ENCODE peak calls at places on chromosomes 4 and X, in four cellular contexts. One of them, this sample, is unnamed.

GRCh38 chr4:140372607-140373327 is 679 bp upstream of the SCOC start:
- DNase-seq in neural progenitor cell: peak; percentile 12
- DNase-seq in cardiac muscle cell: peak; percentile 30
- DNase-seq in uterus: no peak
- DNase-seq in this sample: no peak

GRCh38 chr4:186676531-186677158 is 47.0 kb downstream of the FAT1 start:
- DNase-seq in neural progenitor cell: peak; percentile 24
- DNase-seq in cardiac muscle cell: peak; percentile 68
- DNase-seq in uterus: no peak
- DNase-seq in this sample: no peak

GRCh38 chrX:13899607-13900006 is 82.7 kb upstream of the GPM6B start:
- DNase-seq in neural progenitor cell: no peak
- DNase-seq in cardiac muscle cell: no peak
- DNase-seq in uterus: peak; percentile 17
- DNase-seq in this sample: no peak

GRCh38 chr4:36771411-36772153 is 473.0 kb upstream of the NWD2 start:
- DNase-seq in neural progenitor cell: no peak
- DNase-seq in cardiac muscle cell: no peak
- DNase-seq in uterus: no peak
- DNase-seq in this sample: no peak

GRCh38 chrX:72306085-72306801 is 529 bp upstream of the CITED1 start:
- DNase-seq in neural progenitor cell: peak; percentile 54
- DNase-seq in cardiac muscle cell: peak; percentile 26
- DNase-seq in uterus: no peak
- DNase-seq in this sample: no peak

GRCh38 chrX:8879750-8880149 is 78.6 kb upstream of the FAM9A start:
- DNase-seq in neural progenitor cell: peak; percentile 28
- DNase-seq in cardiac muscle cell: no peak
- DNase-seq in uterus: no peak
- DNase-seq in this sample: no peak

GRCh38 chrX:51802917-51803688 is 59.9 kb downstream of the GSPT2 start:
- DNase-seq in neural progenitor cell: peak; percentile 57
- DNase-seq in cardiac muscle cell: peak; percentile 66
- DNase-seq in uterus: peak; percentile 30
- DNase-seq in this sample: peak; percentile 57

GRCh38 chr4:75708218-75708691 is 16.1 kb upstream of the USO1 start:
- DNase-seq in neural progenitor cell: peak; percentile 16
- DNase-seq in cardiac muscle cell: no peak
- DNase-seq in uterus: no peak
- DNase-seq in this sample: no peak

GRCh38 chrX:132489256-132490085 is 633 bp upstream of the MBNL3 start:
- DNase-seq in neural progenitor cell: peak; percentile 66
- DNase-seq in cardiac muscle cell: peak; percentile 70
- DNase-seq in uterus: peak; percentile 59
- DNase-seq in this sample: peak; percentile 75

GRCh38 chrX:39627257-39627656 is 470.5 kb downstream of the BCOR start:
- DNase-seq in neural progenitor cell: no peak
- DNase-seq in cardiac muscle cell: no peak
- DNase-seq in uterus: no peak
- DNase-seq in this sample: no peak

GRCh38 chrX:136115124-136115908 is 32.0 kb upstream of the FHL1 start:
- DNase-seq in neural progenitor cell: no peak
- DNase-seq in cardiac muscle cell: no peak
- DNase-seq in uterus: peak; percentile 32
- DNase-seq in this sample: no peak

GRCh38 chr4:70544279-70544870 is 26.0 kb downstream of the AMTN start:
- DNase-seq in neural progenitor cell: peak; percentile 52
- DNase-seq in cardiac muscle cell: peak; percentile 46
- DNase-seq in uterus: no peak
- DNase-seq in this sample: no peak

GRCh38 chrX:31397119-31397518 is 325.3 kb upstream of the FTHL17 start:
- DNase-seq in neural progenitor cell: no peak
- DNase-seq in cardiac muscle cell: no peak
- DNase-seq in uterus: no peak
- DNase-seq in this sample: no peak

GRCh38 chr4:16227462-16227868 is 1.2 kb upstream of the TAPT1 start:
- DNase-seq in neural progenitor cell: peak; percentile 20
- DNase-seq in cardiac muscle cell: peak; percentile 59
- DNase-seq in uterus: peak; percentile 40
- DNase-seq in this sample: peak; percentile 31

GRCh38 chr4:62119195-62119594 is 919.1 kb downstream of the ADGRL3 start:
- DNase-seq in neural progenitor cell: no peak
- DNase-seq in cardiac muscle cell: no peak
- DNase-seq in uterus: no peak
- DNase-seq in this sample: no peak

GRCh38 chrX:115898382-115899001 is 272.1 kb upstream of the AGTR2 start:
- DNase-seq in neural progenitor cell: peak; percentile 55
- DNase-seq in cardiac muscle cell: peak; percentile 1
- DNase-seq in uterus: peak; percentile 53
- DNase-seq in this sample: peak; percentile 86

GRCh38 chrX:115894087-115894486 is 276.5 kb upstream of the AGTR2 start:
- DNase-seq in neural progenitor cell: peak; percentile 13
- DNase-seq in cardiac muscle cell: no peak
- DNase-seq in uterus: no peak
- DNase-seq in this sample: peak; percentile 38

GRCh38 chrX:115895678-115896329 is 274.7 kb upstream of the AGTR2 start:
- DNase-seq in neural progenitor cell: no peak
- DNase-seq in cardiac muscle cell: no peak
- DNase-seq in uterus: no peak
- DNase-seq in this sample: no peak

GRCh38 chrX:115897956-115898355 is 272.6 kb upstream of the AGTR2 start:
- DNase-seq in neural progenitor cell: no peak
- DNase-seq in cardiac muscle cell: no peak
- DNase-seq in uterus: no peak
- DNase-seq in this sample: peak; percentile 27

DNA sequence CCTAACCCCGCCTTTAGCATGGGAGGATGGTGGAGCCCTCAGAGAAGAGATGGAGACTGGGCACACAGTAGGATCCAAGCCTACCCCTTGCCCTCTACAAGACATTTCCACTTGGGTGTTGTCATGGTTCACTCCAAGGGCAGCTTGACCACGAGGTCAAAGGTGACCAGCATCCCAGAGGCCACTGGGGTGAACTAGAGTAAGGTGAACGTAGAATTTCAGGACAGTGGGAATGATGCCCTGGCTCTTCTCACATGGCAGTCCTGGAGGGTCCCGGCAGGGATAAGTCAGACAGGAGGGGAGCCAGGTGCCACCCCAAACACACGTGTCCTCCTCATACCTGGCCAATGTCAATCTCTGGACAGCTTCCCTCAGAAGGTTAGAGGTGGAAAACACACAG is 274.2 kb upstream of the AGTR2 start:
- DNase-seq in neural progenitor cell: no peak
- DNase-seq in cardiac muscle cell: no peak
- DNase-seq in uterus: no peak
- DNase-seq in this sample: peak; percentile 22
- H3K27ac ChIP-seq in neural progenitor cell: no peak overlapping the region
- H3K27ac ChIP-seq in cardiac muscle cell: no peak overlapping the region
- H3K27ac ChIP-seq in uterus: no peak overlapping the region
- H3K27ac ChIP-seq in this sample: no peak overlapping the region

GRCh38 chrX:10158279-10158939 is 1.6 kb downstream of the CLCN4 start:
- DNase-seq in neural progenitor cell: peak; percentile 55
- DNase-seq in cardiac muscle cell: peak; percentile 42
- DNase-seq in uterus: peak; percentile 29
- DNase-seq in this sample: no peak
- H3K27ac ChIP-seq in neural progenitor cell: no peak overlapping the region
- H3K27ac ChIP-seq in cardiac muscle cell: no peak overlapping the region
- H3K27ac ChIP-seq in uterus: no peak overlapping the region
- H3K27ac ChIP-seq in this sample: peak overlapping the region; percentile 10

GRCh38 chr4:53908661-53909078 is 155.7 kb downstream of the CHIC2 start:
- DNase-seq in neural progenitor cell: peak; percentile 76
- DNase-seq in cardiac muscle cell: peak; percentile 85
- DNase-seq in uterus: no peak
- DNase-seq in this sample: peak; percentile 48
- H3K27ac ChIP-seq in neural progenitor cell: no peak overlapping the region
- H3K27ac ChIP-seq in cardiac muscle cell: peak overlapping the region; percentile 17
- H3K27ac ChIP-seq in uterus: peak overlapping the region; percentile 4
- H3K27ac ChIP-seq in this sample: no peak overlapping the region

DNA sequence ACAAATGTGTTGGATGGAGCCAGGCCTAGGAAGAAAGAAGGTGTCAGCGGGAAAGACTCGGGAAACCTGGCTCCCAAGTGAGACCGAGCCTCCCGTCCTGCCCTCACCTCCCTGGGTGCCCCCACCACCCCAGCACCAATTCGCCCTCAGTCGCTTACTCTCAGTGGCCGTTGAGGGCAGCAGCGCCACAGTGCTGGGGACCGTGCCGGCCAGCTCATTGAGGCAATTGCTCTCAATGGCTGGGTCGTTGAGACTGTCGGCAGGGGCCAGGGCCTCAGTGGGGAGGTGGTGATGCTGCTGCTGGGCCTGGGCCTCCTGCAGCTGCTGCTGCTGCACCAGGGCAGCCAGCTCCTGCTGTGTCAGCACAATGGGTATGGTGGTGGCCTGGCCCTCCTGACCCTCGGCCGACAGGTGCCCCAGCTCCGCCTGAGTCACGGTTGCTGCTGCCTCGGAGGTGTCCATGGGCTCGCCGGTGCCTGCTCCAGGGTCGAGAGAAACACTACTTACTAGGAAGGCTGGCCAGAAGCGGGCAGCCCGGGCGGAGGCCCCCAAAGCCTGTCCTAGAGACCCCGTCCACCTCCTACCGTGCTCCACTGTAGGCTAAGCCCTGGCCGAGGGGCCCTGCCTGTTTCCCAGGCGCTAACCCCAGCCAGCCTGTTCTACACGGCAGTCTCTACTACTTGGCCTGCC is 7.4 kb upstream of the RENBP start:
- DNase-seq in neural progenitor cell: no peak
- DNase-seq in cardiac muscle cell: no peak
- DNase-seq in uterus: no peak
- DNase-seq in this sample: no peak
- H3K27ac ChIP-seq in neural progenitor cell: no peak overlapping the region
- H3K27ac ChIP-seq in cardiac muscle cell: no peak overlapping the region
- H3K27ac ChIP-seq in uterus: peak overlapping the region; percentile 79
- H3K27ac ChIP-seq in this sample: no peak overlapping the region

GRCh38 chr4:57109847-57110634 is at the start of gene IGFBP7:
- DNase-seq in neural progenitor cell: peak; percentile 54
- DNase-seq in cardiac muscle cell: peak; percentile 41
- DNase-seq in uterus: peak; percentile 72
- DNase-seq in this sample: peak; percentile 46

GRCh38 chr4:57104706-57105560 is 5.3 kb downstream of the IGFBP7 start:
- DNase-seq in neural progenitor cell: no peak
- DNase-seq in cardiac muscle cell: no peak
- DNase-seq in uterus: no peak
- DNase-seq in this sample: no peak

GRCh38 chr4:57113870-57114269 is 3.7 kb upstream of the IGFBP7 start:
- DNase-seq in neural progenitor cell: peak; percentile 6
- DNase-seq in cardiac muscle cell: no peak
- DNase-seq in uterus: no peak
- DNase-seq in this sample: no peak

GRCh38 chr4:57110635-57111546 is 706 bp upstream of the IGFBP7 start:
- DNase-seq in neural progenitor cell: peak; percentile 81
- DNase-seq in cardiac muscle cell: peak; percentile 33
- DNase-seq in uterus: peak; percentile 37
- DNase-seq in this sample: peak; percentile 58

GRCh38 chr4:57109530-57109846 is 697 bp downstream of the IGFBP7 start:
- DNase-seq in neural progenitor cell: no peak
- DNase-seq in cardiac muscle cell: no peak
- DNase-seq in uterus: peak; percentile 24
- DNase-seq in this sample: no peak
- H3K27ac ChIP-seq in neural progenitor cell: no peak overlapping the region
- H3K27ac ChIP-seq in cardiac muscle cell: no peak overlapping the region
- H3K27ac ChIP-seq in uterus: peak overlapping the region; percentile 99
- H3K27ac ChIP-seq in this sample: peak overlapping the region; percentile 93

GRCh38 chrX:64202808-64203320 is 2.6 kb downstream of the AMER1 start:
- DNase-seq in neural progenitor cell: no peak
- DNase-seq in cardiac muscle cell: no peak
- DNase-seq in uterus: no peak
- DNase-seq in this sample: no peak
- H3K27ac ChIP-seq in neural progenitor cell: no peak overlapping the region
- H3K27ac ChIP-seq in cardiac muscle cell: no peak overlapping the region
- H3K27ac ChIP-seq in uterus: no peak overlapping the region
- H3K27ac ChIP-seq in this sample: no peak overlapping the region

GRCh38 chr4:54229631-54230478 is 762 bp downstream of the PDGFRA start:
- DNase-seq in neural progenitor cell: peak; percentile 61
- DNase-seq in cardiac muscle cell: peak; percentile 65
- DNase-seq in uterus: peak; percentile 25
- DNase-seq in this sample: no peak

GRCh38 chr4:54227261-54228063 is 1.6 kb upstream of the PDGFRA start:
- DNase-seq in neural progenitor cell: peak; percentile 72
- DNase-seq in cardiac muscle cell: peak; percentile 74
- DNase-seq in uterus: peak; percentile 20
- DNase-seq in this sample: no peak

GRCh38 chr4:54226399-54227260 is 2.5 kb upstream of the PDGFRA start:
- DNase-seq in neural progenitor cell: peak; percentile 38
- DNase-seq in cardiac muscle cell: peak; percentile 52
- DNase-seq in uterus: peak; percentile 81
- DNase-seq in this sample: peak; percentile 41

GRCh38 chr4:54228563-54229501 is at the start of gene PDGFRA:
- DNase-seq in neural progenitor cell: peak; percentile 45
- DNase-seq in cardiac muscle cell: peak; percentile 81
- DNase-seq in uterus: peak; percentile 87
- DNase-seq in this sample: peak; percentile 47

GRCh38 chr4:54228064-54228527 is 997 bp upstream of the PDGFRA start:
- DNase-seq in neural progenitor cell: peak; percentile 92
- DNase-seq in cardiac muscle cell: peak; percentile 92
- DNase-seq in uterus: peak; percentile 85
- DNase-seq in this sample: peak; percentile 66
- H3K27ac ChIP-seq in neural progenitor cell: no peak overlapping the region
- H3K27ac ChIP-seq in cardiac muscle cell: peak overlapping the region; percentile 42
- H3K27ac ChIP-seq in uterus: peak overlapping the region; percentile 63
- H3K27ac ChIP-seq in this sample: no peak overlapping the region

GRCh38 chrX:10085223-10085622 is 71.6 kb upstream of the CLCN4 start:
- DNase-seq in neural progenitor cell: no peak
- DNase-seq in cardiac muscle cell: no peak
- DNase-seq in uterus: no peak
- DNase-seq in this sample: no peak
- H3K27ac ChIP-seq in neural progenitor cell: no peak overlapping the region
- H3K27ac ChIP-seq in cardiac muscle cell: no peak overlapping the region
- H3K27ac ChIP-seq in uterus: no peak overlapping the region
- H3K27ac ChIP-seq in this sample: no peak overlapping the region

DNA sequence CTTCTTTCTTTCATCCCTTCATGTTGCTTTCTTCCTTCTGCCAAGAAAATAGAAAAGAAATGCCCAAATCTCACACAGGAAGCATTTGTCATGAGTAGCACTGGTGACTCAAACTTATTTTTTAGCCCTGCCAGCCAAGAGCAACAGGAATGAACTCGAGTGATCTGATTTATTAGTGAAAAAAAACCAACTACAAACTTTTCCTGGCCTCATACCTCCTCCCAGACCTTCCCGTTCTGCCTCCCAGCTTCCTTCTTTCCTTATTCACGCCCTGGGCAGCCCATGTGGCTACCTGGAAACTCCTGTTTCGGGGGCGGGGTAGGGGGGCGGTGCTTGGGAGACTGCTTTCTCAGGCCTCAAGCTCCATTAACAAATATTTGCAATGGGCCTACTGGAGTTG is 178.5 kb downstream of the NHS start:
- DNase-seq in neural progenitor cell: no peak
- DNase-seq in cardiac muscle cell: no peak
- DNase-seq in uterus: no peak
- DNase-seq in this sample: no peak
- H3K27ac ChIP-seq in neural progenitor cell: no peak overlapping the region
- H3K27ac ChIP-seq in cardiac muscle cell: no peak overlapping the region
- H3K27ac ChIP-seq in uterus: no peak overlapping the region
- H3K27ac ChIP-seq in this sample: no peak overlapping the region

GRCh38 chrX:41026326-41027136 is 58.7 kb upstream of the USP9X start:
- DNase-seq in neural progenitor cell: peak; percentile 37
- DNase-seq in cardiac muscle cell: peak; percentile 46
- DNase-seq in uterus: no peak
- DNase-seq in this sample: no peak
- H3K27ac ChIP-seq in neural progenitor cell: peak overlapping the region; percentile 87
- H3K27ac ChIP-seq in cardiac muscle cell: peak overlapping the region; percentile 85
- H3K27ac ChIP-seq in uterus: peak overlapping the region; percentile 36
- H3K27ac ChIP-seq in this sample: no peak overlapping the region